ENCODE peak calls at places on chromosomes 12 and 14, in five cellular contexts. G, P, S, N and O are unnamed samples.

GRCh38 chr12:104285740-104286537 is 17.6 kb upstream of the EID3 start:
- DNase-seq in G (peak; percentile 66), P (no peak), S (no peak), N (peak; percentile 77), O (no peak)

GRCh38 chr12:30417697-30418231 is 277.9 kb downstream of the IPO8 start:
- DNase-seq in G (peak; percentile 99), P (no peak), S (no peak), N (peak; percentile 88), O (no peak)

GRCh38 chr14:90409209-90409730 is 12.4 kb downstream of the CALM1 start:
- DNase-seq in G (peak; percentile 99), P (no peak), S (no peak), N (peak; percentile 57), O (no peak)

GRCh38 chr14:79011091-79011919 is 841.1 kb downstream of the NRXN3 start:
- DNase-seq in G (peak; percentile 75), P (no peak), S (peak; percentile 20), N (peak; percentile 63), O (no peak)

GRCh38 chr12:65556676-65557424 is 267.4 kb upstream of the HMGA2 start:
- DNase-seq in G (peak; percentile 72), P (peak; percentile 36), S (peak; percentile 69), N (peak; percentile 85), O (peak; percentile 91)

GRCh38 chr12:60100150-60100549 is 504.3 kb downstream of the SLC16A7 start:
- DNase-seq in G (peak; percentile 15), P (no peak), S (no peak), N (no peak), O (no peak)

GRCh38 chr12:99111600-99111999 is 466.5 kb downstream of the APAF1 start:
- DNase-seq in G (no peak), P (no peak), S (no peak), N (no peak), O (no peak)

GRCh38 chr12:117494833-117495714 is 133.6 kb upstream of the NOS1 start:
- DNase-seq in G (no peak), P (no peak), S (no peak), N (no peak), O (no peak)

GRCh38 chr14:21248739-21249411 is 20.4 kb downstream of the HNRNPC start:
- DNase-seq in G (no peak), P (no peak), S (no peak), N (no peak), O (no peak)

GRCh38 chr12:57250541-57250940 is 446 bp downstream of the STAC3 start:
- DNase-seq in G (no peak), P (no peak), S (no peak), N (no peak), O (no peak)

GRCh38 chr12:114665411-114666181 is 18.4 kb downstream of the TBX3 start:
- DNase-seq in G (no peak), P (no peak), S (no peak), N (no peak), O (no peak)

GRCh38 chr12:92623386-92623785 is 79.4 kb upstream of the PLEKHG7 start:
- DNase-seq in G (peak; percentile 61), P (no peak), S (no peak), N (no peak), O (no peak)

GRCh38 chr12:122860052-122860853 is 25.0 kb downstream of the HIP1R start:
- DNase-seq in G (peak; percentile 56), P (peak; percentile 76), S (peak; percentile 80), N (peak; percentile 60), O (no peak)

GRCh38 chr12:49403887-49404517 is 36.7 kb downstream of the SPATS2 start:
- DNase-seq in G (no peak), P (no peak), S (peak; percentile 60), N (no peak), O (no peak)

GRCh38 chr12:57093412-57094193 is 4.7 kb downstream of the NAB2 start:
- DNase-seq in G (peak; percentile 87), P (no peak), S (peak; percentile 93), N (peak; percentile 83), O (no peak)

GRCh38 chr14:38254565-38255407 is 1.1 kb downstream of the CLEC14A start:
- DNase-seq in G (peak; percentile 36), P (no peak), S (no peak), N (no peak), O (no peak)

GRCh38 chr12:117363953-117364486 is 2.6 kb upstream of the NOS1 start:
- DNase-seq in G (no peak), P (no peak), S (no peak), N (no peak), O (no peak)

GRCh38 chr12:88633312-88633711 is 53.0 kb upstream of the KITLG start:
- DNase-seq in G (no peak), P (no peak), S (no peak), N (peak; percentile 22), O (no peak)

GRCh38 chr12:4379410-4379809 is at the start of gene FGF23:
- DNase-seq in G (peak; percentile 9), P (no peak), S (peak; percentile 35), N (peak; percentile 16), O (no peak)

DNA sequence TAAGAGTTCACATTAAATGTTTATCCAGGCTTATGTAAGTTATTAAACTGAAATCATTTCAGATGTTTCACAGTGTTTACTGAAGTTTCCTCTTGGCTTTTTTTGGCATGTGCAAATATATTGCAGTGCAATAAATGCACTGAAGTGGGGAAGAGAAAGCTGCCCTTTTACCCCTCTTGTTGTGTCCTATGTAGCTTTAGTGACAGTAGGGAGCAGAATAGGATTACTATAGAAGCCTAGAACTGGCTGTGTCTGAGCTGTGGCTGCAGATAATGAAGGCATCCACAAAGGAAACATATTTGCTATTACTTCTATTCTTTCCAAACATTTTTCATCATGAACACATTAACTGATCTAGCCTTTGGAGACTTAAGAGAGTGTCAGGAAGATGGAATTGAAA is 24.1 kb upstream of the CNTN1 start:
- DNase-seq in G (no peak), P (no peak), S (no peak), N (no peak), O (no peak)
- TF ChIP-seq CTCF in G (no peak), P (no peak), S (no peak), N (no peak), O (peak; percentile 44)

GRCh38 chr14:42110167-42110566 is 503.5 kb downstream of the LRFN5 start:
- DNase-seq in G (peak; percentile 41), P (no peak), S (no peak), N (peak; percentile 9), O (no peak)
- TF ChIP-seq CTCF in G (peak; percentile 85), P (no peak), S (no peak), N (peak; percentile 21), O (peak; percentile 75)

DNA sequence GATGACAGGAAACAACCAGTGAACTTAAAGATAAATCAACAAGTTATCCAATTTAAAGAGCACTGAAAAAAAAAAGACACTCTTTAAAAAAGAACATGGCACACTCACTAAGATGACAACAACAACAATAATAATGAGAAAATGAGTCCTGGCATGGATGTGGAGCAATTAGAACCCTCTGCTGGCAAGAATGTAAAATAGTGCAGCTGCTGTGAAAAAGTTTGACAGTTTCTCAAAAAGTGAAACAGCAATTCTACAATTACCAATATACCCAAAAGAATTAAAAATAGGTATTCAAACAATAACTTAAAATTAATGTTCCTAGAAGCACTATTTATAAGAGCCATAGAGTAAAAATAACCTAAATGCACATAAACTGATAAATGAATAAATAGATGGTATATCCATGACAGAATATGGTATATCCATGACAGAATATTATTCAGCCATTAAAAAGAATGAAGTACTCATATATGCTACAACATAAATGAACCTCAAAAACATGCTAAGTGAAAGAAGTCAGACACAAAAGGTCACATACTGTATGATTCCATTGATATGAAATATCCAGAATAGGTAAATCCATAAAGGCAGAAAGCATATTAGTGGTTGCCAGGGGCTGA is 49.1 kb upstream of the GPHB5 start:
- DNase-seq in G (no peak), P (no peak), S (no peak), N (no peak), O (no peak)
- TF ChIP-seq CTCF in G (no peak), P (no peak), S (no peak), N (no peak), O (peak; percentile 27)

GRCh38 chr12:96132819-96133218 is 61.4 kb upstream of the ELK3 start:
- DNase-seq in G (no peak), P (no peak), S (no peak), N (no peak), O (no peak)
- TF ChIP-seq CTCF in G (no peak), P (peak; percentile 14), S (peak; percentile 22), N (no peak), O (peak; percentile 35)